ENCODE peak calls at places on chromosome 14, in nine cellular contexts. F is H7; A is left ventricle myocardium inferior; L is stimulated activated CD4-positive, alpha-beta T cell treated with anti-CD3 and anti-CD28 coated beads, Interleukin-15, amount 100 ng/mL, for 1 hour; O is ELR; E is activated effector memory CD4-positive, alpha-beta T cell treated with Interleukin-2 at 50 U/mL for 16 hours; D is choroid plexus epithelial cell; Q is HuH-7; K is naive thymus-derived CD8-positive, alpha-beta T cell. G is an unnamed sample.

GRCh38 chr14:31858868-31859267 is 218.2 kb upstream of the ARHGAP5 start:
- DNase-seq in F (no peak), A (no peak), L (no peak), O (peak), E (no peak), D (peak), Q (no peak), K (no peak), G (no peak)

GRCh38 chr14:38074091-38074490 is 133.6 kb upstream of the SSTR1 start:
- DNase-seq in F (no peak), A (no peak), L (no peak), O (peak), E (no peak), D (no peak), Q (no peak), K (no peak), G (no peak)

GRCh38 chr14:41668346-41668745 is 61.7 kb downstream of the LRFN5 start:
- DNase-seq in F (no peak), A (no peak), L (no peak), O (no peak), E (no peak), D (peak), Q (no peak), K (no peak), G (no peak)

GRCh38 chr14:89428556-89429196 is 11.6 kb upstream of the FOXN3 start:
- DNase-seq in F (no peak), A (no peak), L (no peak), O (no peak), E (no peak), D (no peak), Q (no peak), K (no peak), G (no peak)

GRCh38 chr14:65770681-65771080 is 358.2 kb downstream of the FUT8 start:
- DNase-seq in F (no peak), A (no peak), L (no peak), O (no peak), E (no peak), D (no peak), Q (no peak), K (no peak), G (no peak)

GRCh38 chr14:71646518-71646917 is 285.7 kb upstream of the RGS6 start:
- DNase-seq in F (no peak), A (no peak), L (no peak), O (no peak), E (no peak), D (no peak), Q (no peak), K (no peak), G (no peak)

GRCh38 chr14:91017011-91017410 is 43.4 kb downstream of the RPS6KA5 start:
- DNase-seq in F (no peak), A (no peak), L (no peak), O (no peak), E (no peak), D (no peak), Q (no peak), K (no peak), G (no peak)

GRCh38 chr14:101227611-101228594 is 324.4 kb upstream of the RTL1 start:
- DNase-seq in F (peak), A (no peak), L (no peak), O (no peak), E (no peak), D (no peak), Q (no peak), K (no peak), G (no peak)

GRCh38 chr14:98941481-98941880 is 330.5 kb downstream of the BCL11B start:
- DNase-seq in F (no peak), A (no peak), L (no peak), O (no peak), E (no peak), D (no peak), Q (no peak), K (no peak), G (no peak)

GRCh38 chr14:83290447-83290846 is 1756.8 kb upstream of the SEL1L start:
- DNase-seq in F (no peak), A (no peak), L (no peak), O (no peak), E (no peak), D (no peak), Q (no peak), K (no peak), G (no peak)

GRCh38 chr14:77053046-77053841 is 24.7 kb upstream of the IRF2BPL start:
- DNase-seq in F (peak), A (peak), L (peak), O (peak), E (peak), D (peak), Q (peak), K (peak), G (peak)

G was measured in D721Med.